ENCODE peak calls at places on chromosomes 4 and X, in seven cellular contexts. E is stimulated activated CD4-positive, alpha-beta T cell treated with anti-CD3 and anti-CD28 coated beads, Interleukin-15, amount 100 ng/mL, for 24 hours; P is NCI-H1092 treated with DMSO at 0.1 percent for 48 hours; S is T-cell; N is effector CD4-positive, alpha-beta T cell; I is NCI-H82; R is HEK293T. L is an unnamed sample.

GRCh38 chrX:13598877-13599276 is 29.5 kb downstream of the EGFL6 start:
- DNase-seq in P (no peak), N (no peak), S (no peak), R (peak), I (peak), E (no peak), L (no peak)

GRCh38 chr4:31984872-31985271 is 1264.7 kb downstream of the PCDH7 start:
- DNase-seq in N (no peak), R (no peak), I (no peak), P (no peak), S (no peak), E (no peak), L (no peak)

GRCh38 chrX:12894074-12894691 is 12.2 kb upstream of the TLR8 start:
- DNase-seq in I (peak), P (peak), S (peak), E (peak), R (peak), N (peak), L (no peak)

GRCh38 chrX:139126493-139126892 is 404.0 kb upstream of the F9 start:
- DNase-seq in E (no peak), S (no peak), N (no peak), I (peak), R (peak), P (peak), L (no peak)

GRCh38 chr4:39037491-39037825 is 5.2 kb upstream of the TMEM156 start:
- DNase-seq in N (no peak), E (no peak), S (no peak), P (no peak), I (no peak), R (no peak), L (no peak)

GRCh38 chr4:16893141-16893571 is 5.3 kb downstream of the LDB2 start:
- DNase-seq in S (no peak), I (no peak), R (no peak), E (peak), P (no peak), N (no peak), L (no peak)

GRCh38 chr4:4386296-4386735 is 586 bp upstream of the NSG1 start:
- DNase-seq in P (peak), I (peak), R (peak), S (peak), E (peak), N (no peak), L (no peak)

GRCh38 chr4:100311181-100311580 is 120.9 kb upstream of the DDIT4L start:
- DNase-seq in E (no peak), I (no peak), N (no peak), S (no peak), R (peak), P (no peak), L (no peak)

GRCh38 chrX:111372065-111372464 is 39.9 kb downstream of the DCX start:
- DNase-seq in S (no peak), P (peak), N (no peak), R (no peak), E (no peak), I (no peak), L (no peak)

GRCh38 chr4:57156242-57156990 is 46.2 kb upstream of the IGFBP7 start:
- DNase-seq in E (no peak), N (no peak), P (no peak), S (no peak), I (no peak), R (no peak), L (no peak)

GRCh38 chrX:50333308-50333707 is 128.7 kb downstream of the CCNB3 start:
- DNase-seq in I (no peak), R (no peak), P (peak), E (no peak), S (no peak), N (no peak), L (no peak)

GRCh38 chrX:131677655-131678628 is 134.1 kb downstream of the OR13H1 start:
- DNase-seq in R (peak), S (peak), P (peak), I (peak), E (peak), N (peak), L (peak)

GRCh38 chr4:169611157-169611556 is 1.2 kb downstream of the NEK1 start:
- DNase-seq in S (no peak), E (no peak), P (no peak), N (no peak), R (no peak), I (no peak), L (no peak)

GRCh38 chrX:71622347-71623104 is 4.2 kb upstream of the CXCR3 start:
- DNase-seq in S (peak), I (peak), E (peak), N (peak), R (peak), P (peak), L (peak)

GRCh38 chr4:55075823-55076418 is 49.5 kb downstream of the KDR start:
- DNase-seq in P (no peak), N (no peak), R (no peak), I (no peak), S (no peak), E (peak), L (no peak)

GRCh38 chr4:150886597-150886996 is 128.5 kb downstream of the LRBA start:
- DNase-seq in N (no peak), I (no peak), P (no peak), E (no peak), R (no peak), S (no peak), L (no peak)

GRCh38 chrX:42778096-42778495 is at the start of gene PPP1R2C:
- DNase-seq in R (no peak), E (no peak), I (no peak), N (peak), S (peak), P (no peak), L (no peak)

GRCh38 chrX:95764972-95765451 is 919.6 kb upstream of the DIAPH2 start:
- DNase-seq in R (peak), E (no peak), I (peak), N (no peak), S (no peak), P (peak), L (no peak)

GRCh38 chr4:7857238-7857701 is 82.4 kb downstream of the AFAP1 start:
- DNase-seq in S (no peak), R (no peak), I (no peak), P (no peak), N (no peak), E (no peak), L (no peak)

GRCh38 chr4:107780665-107781064 is 44.1 kb upstream of the SGMS2 start:
- DNase-seq in S (no peak), I (peak), E (no peak), R (no peak), P (no peak), N (no peak), L (no peak)

GRCh38 chrX:107272431-107272921 is 66.1 kb downstream of the DNAAF6 start:
- DNase-seq in E (peak), P (no peak), S (no peak), R (no peak), N (no peak), I (no peak), L (no peak)

GRCh38 chrX:122046815-122047214 is 999.4 kb downstream of the GLUD2 start:
- DNase-seq in E (no peak), S (no peak), I (no peak), R (no peak), N (no peak), P (no peak), L (no peak)

GRCh38 chr4:154503598-154503997 is 12.0 kb upstream of the DCHS2 start:
- DNase-seq in I (peak), R (peak), S (no peak), P (no peak), N (no peak), E (no peak), L (no peak)

GRCh38 chrX:43974736-43975135 is 1.5 kb upstream of the NDP start:
- DNase-seq in E (no peak), P (no peak), N (no peak), R (no peak), I (no peak), S (no peak), L (no peak)

GRCh38 chrX:66676990-66677389 is 38.1 kb upstream of the EDA2R start:
- DNase-seq in P (no peak), R (no peak), N (no peak), E (no peak), I (no peak), S (no peak), L (no peak)

GRCh38 chrX:56788229-56788628 is 59.2 kb downstream of the NBDY start:
- DNase-seq in S (no peak), R (no peak), I (no peak), P (no peak), E (no peak), N (no peak), L (no peak)

GRCh38 chr4:145843148-145843547 is 95.5 kb downstream of the ZNF827 start:
- DNase-seq in N (no peak), R (no peak), S (no peak), P (no peak), I (no peak), E (no peak), L (no peak)

GRCh38 chr4:86496094-86497060 is 97.7 kb upstream of the PTPN13 start:
- DNase-seq in E (peak), R (peak), P (peak), I (peak), N (no peak), S (peak), L (no peak)

GRCh38 chr4:161990721-161991120 is 173.1 kb downstream of the FSTL5 start:
- DNase-seq in R (no peak), P (no peak), S (no peak), I (no peak), E (no peak), N (no peak), L (no peak)

GRCh38 chr4:100948911-100949310 is 398.4 kb downstream of the PPP3CA start:
- DNase-seq in P (no peak), N (no peak), E (no peak), S (no peak), I (no peak), R (no peak), L (no peak)

GRCh38 chr4:141786921-141787320 is 150.5 kb downstream of the IL15 start:
- DNase-seq in R (no peak), P (no peak), I (no peak), N (no peak), E (no peak), S (no peak), L (no peak)

GRCh38 chr4:24885342-24885741 is 27.5 kb downstream of the CCDC149 start:
- DNase-seq in R (no peak), I (no peak), N (no peak), P (no peak), S (no peak), E (no peak), L (no peak)

GRCh38 chrX:16524327-16524726 is 125.6 kb upstream of the S100G start:
- DNase-seq in E (no peak), N (no peak), S (no peak), P (no peak), I (no peak), R (no peak), L (no peak)

GRCh38 chr4:15649914-15650545 is 5.1 kb downstream of the FBXL5 start:
- DNase-seq in N (peak), S (peak), E (peak), P (peak), R (peak), I (peak), L (no peak)

GRCh38 chr4:16034010-16034829 is 49.6 kb downstream of the PROM1 start:
- DNase-seq in R (no peak), E (no peak), S (no peak), P (no peak), N (no peak), I (no peak), L (no peak)

GRCh38 chrX:129705377-129705925 is 33.3 kb upstream of the XPNPEP2 start:
- DNase-seq in S (no peak), N (no peak), I (no peak), E (no peak), P (no peak), R (no peak), L (no peak)

L was measured in activated CD8-positive, alpha-beta memory T cell treated with anti-CD3 and anti-CD28 coated beads for 48 hours.